ENCODE peak calls at places on chromosomes 11 and 22, in six cellular contexts. M is ovary, K is right lobe of liver, N is psoas muscle, F is cardiac fibroblast, D is fibroblast of the aortic adventitia. A is an unnamed sample.
A peak's percentile ranks its signal among the peaks of the same experiment; 100 is the strongest.

GRCh38 chr11:65782816-65783228 is 2.0 kb upstream of the AP5B1 start:
- DNase-seq in M (no peak), K (no peak), N (no peak), F (no peak), D (no peak), A (no peak)

GRCh38 chr11:2885676-2886081 is at the start of gene CDKN1C:
- DNase-seq in M (peak; percentile 95), K (peak; percentile 85), N (peak; percentile 89), F (peak; percentile 68), D (peak; percentile 81), A (peak; percentile 86)

GRCh38 chr22:41380993-41381328 is 781 bp upstream of the TEF start:
- DNase-seq in M (peak; percentile 91), K (no peak), N (peak; percentile 89), F (peak; percentile 87), D (peak; percentile 98), A (no peak)

GRCh38 chr11:125070699-125071254 is 7.7 kb downstream of the SLC37A2 start:
- DNase-seq in M (peak; percentile 62), K (peak; percentile 78), N (peak; percentile 69), F (peak; percentile 85), D (peak; percentile 82), A (no peak)

GRCh38 chr11:69625476-69625875 is 15.5 kb upstream of the CCND1 start:
- DNase-seq in M (no peak), K (no peak), N (no peak), F (no peak), D (no peak), A (no peak)

GRCh38 chr22:25644122-25644521 is 79.6 kb downstream of the GRK3 start:
- DNase-seq in M (no peak), K (no peak), N (no peak), F (peak; percentile 9), D (no peak), A (no peak)

GRCh38 chr11:15699978-15700377 is 585.3 kb downstream of the INSC start:
- DNase-seq in M (no peak), K (no peak), N (no peak), F (no peak), D (no peak), A (no peak)

GRCh38 chr22:19430890-19431541 is 517 bp downstream of the HIRA start:
- DNase-seq in M (no peak), K (peak; percentile 77), N (peak; percentile 44), F (peak; percentile 38), D (peak; percentile 36), A (peak; percentile 38)

GRCh38 chr11:19889531-19889930 is 176.9 kb downstream of the NAV2 start:
- DNase-seq in M (no peak), K (no peak), N (no peak), F (no peak), D (no peak), A (no peak)

GRCh38 chr11:20963596-20963995 is 294.2 kb downstream of the NELL1 start:
- DNase-seq in M (no peak), K (no peak), N (no peak), F (peak; percentile 2), D (peak; percentile 4), A (no peak)

GRCh38 chr11:7656704-7657103 is 16.6 kb downstream of the CYB5R2 start:
- DNase-seq in M (no peak), K (no peak), N (no peak), F (no peak), D (no peak), A (no peak)

GRCh38 chr22:43277987-43278601 is 65.1 kb downstream of the SCUBE1 start:
- DNase-seq in M (no peak), K (no peak), N (no peak), F (no peak), D (no peak), A (no peak)

GRCh38 chr11:121595717-121596156 is 143.0 kb upstream of the SORL1-AS1 start:
- DNase-seq in M (no peak), K (peak; percentile 43), N (no peak), F (peak; percentile 99), D (peak; percentile 100), A (no peak)

GRCh38 chr11:2591805-2592204 is 108.0 kb downstream of the KCNQ1OT1 start:
- DNase-seq in M (no peak), K (no peak), N (peak; percentile 4), F (no peak), D (no peak), A (no peak)

GRCh38 chr11:29173660-29174062 is 843.2 kb downstream of the KCNA4 start:
- DNase-seq in M (no peak), K (no peak), N (no peak), F (peak; percentile 83), D (peak; percentile 95), A (no peak)

GRCh38 chr22:39090426-39091064 is 6.5 kb upstream of the APOBEC3H start:
- DNase-seq in M (no peak), K (no peak), N (peak; percentile 29), F (no peak), D (no peak), A (no peak)

GRCh38 chr11:71558996-71559395 is 6.4 kb upstream of the KRTAP5-10 start:
- DNase-seq in M (no peak), K (no peak), N (no peak), F (no peak), D (no peak), A (no peak)

GRCh38 chr11:133945087-133945974 is 11.4 kb downstream of the IGSF9B start:
- DNase-seq in M (peak; percentile 31), K (no peak), N (peak; percentile 68), F (peak; percentile 8), D (peak; percentile 66), A (no peak)

GRCh38 chr11:120546312-120547205 is 35.0 kb downstream of the GRIK4 start:
- DNase-seq in M (peak; percentile 93), K (peak; percentile 36), N (peak; percentile 65), F (peak; percentile 91), D (peak; percentile 88), A (no peak)

GRCh38 chr11:110883266-110883665 is 171.0 kb upstream of the ARHGAP20 start:
- DNase-seq in M (no peak), K (no peak), N (no peak), F (peak; percentile 40), D (peak; percentile 89), A (no peak)

GRCh38 chr22:45006873-45007246 is 2.9 kb downstream of the PHF21B start:
- DNase-seq in M (peak; percentile 71), K (no peak), N (peak; percentile 34), F (no peak), D (no peak), A (peak; percentile 73)

GRCh38 chr22:20972014-20972797 is 5.2 kb downstream of the AIFM3 start:
- DNase-seq in M (no peak), K (no peak), N (no peak), F (no peak), D (no peak), A (no peak)

GRCh38 chr11:6703247-6704063 is 20.3 kb upstream of the MRPL17 start:
- DNase-seq in M (no peak), K (peak; percentile 41), N (peak; percentile 21), F (peak; percentile 80), D (peak; percentile 80), A (peak; percentile 30)

GRCh38 chr11:65559951-65560537 is 1.9 kb upstream of the LTBP3 start:
- DNase-seq in M (no peak), K (no peak), N (no peak), F (peak; percentile 59), D (peak; percentile 72), A (no peak)

GRCh38 chr11:33347490-33348125 is 90.4 kb downstream of the HIPK3 start:
- DNase-seq in M (no peak), K (no peak), N (no peak), F (no peak), D (no peak), A (no peak)

GRCh38 chr11:119320593-119321524 is 3.9 kb upstream of the MCAM start:
- DNase-seq in M (peak; percentile 46), K (peak; percentile 63), N (peak; percentile 53), F (peak; percentile 65), D (peak; percentile 31), A (peak; percentile 59)

GRCh38 chr11:102120006-102120405 is 9.8 kb downstream of the YAP1 start:
- DNase-seq in M (no peak), K (no peak), N (no peak), F (peak; percentile 69), D (peak; percentile 36), A (no peak)

GRCh38 chr11:95359323-95359656 is 128.3 kb upstream of the SESN3 start:
- DNase-seq in M (no peak), K (no peak), N (no peak), F (no peak), D (no peak), A (no peak)

GRCh38 chr11:65849366-65849765 is 8.6 kb downstream of the CFL1 start:
- DNase-seq in M (no peak), K (no peak), N (no peak), F (no peak), D (no peak), A (no peak)

GRCh38 chr22:24521791-24522245 is 26.7 kb downstream of the UPB1 start:
- DNase-seq in M (no peak), K (no peak), N (no peak), F (peak; percentile 77), D (peak; percentile 59), A (no peak)

GRCh38 chr11:58788355-58789023 is 56.0 kb downstream of the GLYATL2 start:
- DNase-seq in M (no peak), K (peak; percentile 32), N (no peak), F (peak; percentile 69), D (peak; percentile 71), A (peak; percentile 5)
- TF ChIP-seq CTCF in M (no peak), K (peak; percentile 63), N (peak; percentile 33), F (peak; percentile 84), D (peak; percentile 90), A (peak; percentile 62)

DNA sequence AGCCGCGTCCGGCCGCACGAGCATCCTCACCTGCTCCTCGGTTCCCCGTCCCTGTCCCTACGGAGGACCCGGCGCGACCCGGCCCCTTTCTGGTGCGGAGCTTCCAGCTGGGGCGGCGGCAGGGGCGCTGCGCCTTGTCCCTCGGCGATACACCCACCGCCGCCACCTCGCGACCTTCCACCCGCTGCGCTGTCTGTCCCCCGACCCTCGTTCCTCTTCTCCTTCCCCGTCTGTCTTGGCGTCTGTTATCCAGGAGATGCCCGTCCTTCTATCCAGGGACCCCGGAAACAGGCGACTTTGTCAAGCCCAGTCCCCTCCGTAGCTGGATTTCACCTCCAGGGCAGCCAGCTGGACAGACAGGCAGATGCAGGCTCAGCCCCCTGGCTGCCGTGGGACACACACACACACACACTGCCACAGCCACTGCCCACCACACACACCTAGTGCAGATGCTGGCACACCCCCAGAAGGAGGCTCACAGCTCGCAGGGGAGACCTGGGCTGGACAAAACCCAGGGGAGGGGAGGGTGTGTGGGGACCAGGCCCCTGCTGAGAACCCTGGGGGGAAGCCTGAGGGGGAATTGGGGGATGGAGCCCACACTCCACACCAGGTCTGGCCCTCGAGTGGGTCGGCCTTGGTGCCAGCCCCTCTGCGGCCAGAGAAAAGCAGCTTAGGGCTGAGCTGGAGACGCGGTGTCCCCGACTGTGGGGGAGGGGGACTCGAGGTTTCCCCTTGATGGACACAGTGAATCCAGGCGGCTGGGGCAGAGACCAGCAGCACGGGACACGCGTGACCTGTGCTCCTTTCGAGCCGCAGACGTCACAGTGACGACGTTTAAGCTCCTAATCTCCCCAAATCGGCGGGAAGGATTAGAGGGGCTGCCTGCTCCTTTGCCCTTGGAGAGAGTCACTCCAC is 781 bp downstream of the DRD4 start:
- DNase-seq in M (no peak), K (peak; percentile 33), N (no peak), F (no peak), D (no peak), A (no peak)
- TF ChIP-seq CTCF in M (no peak), K (no peak), N (no peak), F (no peak), D (no peak), A (no peak)

GRCh38 chr11:92340839-92341238 is 116.2 kb downstream of the FAT3 start:
- DNase-seq in M (no peak), K (peak; percentile 37), N (no peak), F (peak; percentile 48), D (peak; percentile 5), A (no peak)
- TF ChIP-seq CTCF in M (no peak), K (peak; percentile 50), N (no peak), F (peak; percentile 56), D (no peak), A (peak; percentile 42)

GRCh38 chr11:61080986-61081590 is 21.2 kb upstream of the CD5 start:
- DNase-seq in M (no peak), K (no peak), N (no peak), F (no peak), D (no peak), A (no peak)
- TF ChIP-seq CTCF in M (no peak), K (no peak), N (no peak), F (no peak), D (no peak), A (no peak)

A was measured in neural crest cell.